ENCODE peak calls at places on chromosomes 3 and 15, in five cellular contexts. V, U, S, D and J are unnamed samples.

GRCh38 chr3:14791343-14791945 is 27.3 kb upstream of the FGD5 start:
- DNase-seq in V (no peak), U (no peak), S (peak), D (peak), J (peak)

GRCh38 chr3:138944842-138945645 is 1.9 kb downstream of the FOXL2 start:
- DNase-seq in V (no peak), S (no peak), U (no peak), D (peak), J (no peak)

GRCh38 chr3:20666091-20666490 is 480.1 kb upstream of the SGO1 start:
- DNase-seq in U (no peak), D (no peak), S (no peak), V (no peak), J (no peak)

GRCh38 chr3:88779482-88779881 is 327.9 kb upstream of the EPHA3 start:
- DNase-seq in U (no peak), D (no peak), S (no peak), V (no peak), J (no peak)

GRCh38 chr3:177760803-177761202 is 563.5 kb upstream of the TBL1XR1 start:
- DNase-seq in U (peak), D (no peak), V (no peak), S (peak), J (no peak)

GRCh38 chr3:108477511-108478147 is 32.8 kb downstream of the MYH15 start:
- DNase-seq in D (peak), V (no peak), U (peak), S (peak), J (peak)

GRCh38 chr3:18593231-18593630 is 168.1 kb upstream of the SATB1 start:
- DNase-seq in S (no peak), D (no peak), U (no peak), V (no peak), J (no peak)

GRCh38 chr3:183984749-183985729 is 32.6 kb downstream of the ABCC5 start:
- DNase-seq in D (no peak), S (no peak), V (no peak), U (no peak), J (no peak)

GRCh38 chr3:193863657-193864323 is 270.8 kb downstream of the OPA1 start:
- DNase-seq in D (no peak), S (no peak), V (no peak), U (no peak), J (no peak)

GRCh38 chr15:35061171-35062163 is 23.6 kb downstream of the NANOGP8 start:
- DNase-seq in U (no peak), S (peak), D (no peak), V (no peak), J (no peak)

GRCh38 chr15:89749951-89750559 is 994 bp downstream of the MESP1 start:
- DNase-seq in V (no peak), U (no peak), S (no peak), D (peak), J (no peak)

GRCh38 chr3:30496496-30496966 is 109.9 kb upstream of the TGFBR2 start:
- DNase-seq in S (peak), U (no peak), D (no peak), V (no peak), J (no peak)

GRCh38 chr3:101902041-101902440 is 52.7 kb downstream of the NFKBIZ start:
- DNase-seq in S (peak), U (peak), D (no peak), V (no peak), J (no peak)

GRCh38 chr3:66409771-66410355 is 91.0 kb downstream of the LRIG1 start:
- DNase-seq in S (no peak), D (no peak), U (no peak), V (no peak), J (no peak)

GRCh38 chr3:159616234-159616825 is 372.3 kb upstream of the IL12A start:
- DNase-seq in V (no peak), U (no peak), S (peak), D (peak), J (peak)

GRCh38 chr3:4719011-4719649 is 226.0 kb downstream of the ITPR1 start:
- DNase-seq in V (no peak), S (no peak), D (no peak), U (no peak), J (no peak)

GRCh38 chr15:60656491-60657284 is 177.7 kb upstream of the ICE2 start:
- DNase-seq in D (no peak), S (peak), V (peak), U (peak), J (no peak)

GRCh38 chr15:78071378-78071777 is 6.1 kb downstream of the TBC1D2B start:
- DNase-seq in V (no peak), S (no peak), D (no peak), U (no peak), J (no peak)

GRCh38 chr15:29331669-29332068 is 62.0 kb upstream of the NSMCE3 start:
- DNase-seq in U (no peak), S (no peak), D (no peak), V (no peak), J (no peak)

GRCh38 chr3:114428173-114428606 is 134.4 kb downstream of the TIGIT start:
- DNase-seq in U (no peak), V (no peak), S (no peak), D (no peak), J (no peak)

GRCh38 chr3:162491957-162492356 is 995.3 kb downstream of the OTOL1 start:
- DNase-seq in U (no peak), S (peak), D (no peak), V (no peak), J (no peak)

GRCh38 chr3:194725346-194725745 is 39.7 kb downstream of the FAM43A start:
- DNase-seq in U (no peak), S (no peak), D (no peak), V (no peak), J (no peak)

GRCh38 chr3:18964640-18965039 is 183.7 kb upstream of the KCNH8 start:
- DNase-seq in S (no peak), U (no peak), V (no peak), D (no peak), J (no peak)

GRCh38 chr3:169764164-169764452 is 752 bp downstream of the TERC start:
- DNase-seq in S (peak), U (no peak), D (peak), V (peak), J (no peak)

GRCh38 chr3:71185733-71186455 is 397.6 kb downstream of the FOXP1 start:
- DNase-seq in V (no peak), U (no peak), D (no peak), S (peak), J (peak)

GRCh38 chr3:59759298-59760169 is 709.7 kb upstream of the CFAP20DC start:
- DNase-seq in U (no peak), D (no peak), S (peak), V (no peak), J (no peak)